ENCODE peak calls at places on chromosome 20, in five cellular contexts. K is fibroblast of lung, T is cardiac muscle cell, P is left lung, U is mammary epithelial cell. S is an unnamed sample.

GRCh38 chr20:56361888-56362287 is 3.1 kb downstream of the FAM210B start:
- DNase-seq in T (no peak), P (no peak), U (no peak), K (no peak), S (no peak)

GRCh38 chr20:34747479-34747878 is 43.3 kb downstream of the TP53INP2 start:
- DNase-seq in K (no peak), P (no peak), U (no peak), T (no peak), S (no peak)

GRCh38 chr20:36836591-36837329 is 39.2 kb upstream of the TLDC2 start:
- DNase-seq in T (peak; percentile 65), K (no peak), U (no peak), P (peak; percentile 86), S (no peak)

GRCh38 chr20:59598625-59599310 is 5.6 kb upstream of the PHACTR3 start:
- DNase-seq in T (peak; percentile 16), K (no peak), P (no peak), U (peak; percentile 8), S (no peak)

GRCh38 chr20:58752565-58752964 is 60.0 kb downstream of the NPEPL1 start:
- DNase-seq in U (no peak), K (no peak), T (no peak), P (no peak), S (no peak)

GRCh38 chr20:40644863-40645262 is 44.2 kb downstream of the MAFB start:
- DNase-seq in K (no peak), U (no peak), P (no peak), T (no peak), S (no peak)

GRCh38 chr20:58407966-58408557 is 19.0 kb downstream of the VAPB start:
- DNase-seq in U (no peak), K (no peak), T (peak; percentile 15), P (no peak), S (no peak)

GRCh38 chr20:10794765-10795164 is 121.0 kb upstream of the JAG1 start:
- DNase-seq in T (no peak), P (no peak), K (no peak), U (no peak), S (no peak)

GRCh38 chr20:19565721-19566120 is 192.3 kb upstream of the RIN2 start:
- DNase-seq in P (no peak), K (no peak), U (no peak), T (no peak), S (no peak)

GRCh38 chr20:58127731-58128130 is 100.7 kb downstream of the ANKRD60 start:
- DNase-seq in P (no peak), T (peak; percentile 77), K (peak; percentile 99), U (peak; percentile 99), S (peak; percentile 99)

GRCh38 chr20:42484790-42485365 is 704.8 kb downstream of the PTPRT start:
- DNase-seq in K (no peak), T (no peak), U (no peak), P (no peak), S (no peak)

GRCh38 chr20:46709459-46710148 is at the start of gene SLC2A10:
- DNase-seq in T (peak; percentile 75), P (peak; percentile 87), K (peak; percentile 67), U (no peak), S (no peak)

GRCh38 chr20:36620917-36621316 is 15.3 kb downstream of the RAB5IF start:
- DNase-seq in T (no peak), K (no peak), U (no peak), P (no peak), S (no peak)

GRCh38 chr20:14956026-14956425 is 618.6 kb upstream of the FLRT3 start:
- DNase-seq in K (no peak), P (no peak), T (no peak), U (no peak), S (no peak)

GRCh38 chr20:38806855-38807655 is 1.6 kb downstream of the PPP1R16B start:
- DNase-seq in T (no peak), P (no peak), U (no peak), K (no peak), S (no peak)

DNA sequence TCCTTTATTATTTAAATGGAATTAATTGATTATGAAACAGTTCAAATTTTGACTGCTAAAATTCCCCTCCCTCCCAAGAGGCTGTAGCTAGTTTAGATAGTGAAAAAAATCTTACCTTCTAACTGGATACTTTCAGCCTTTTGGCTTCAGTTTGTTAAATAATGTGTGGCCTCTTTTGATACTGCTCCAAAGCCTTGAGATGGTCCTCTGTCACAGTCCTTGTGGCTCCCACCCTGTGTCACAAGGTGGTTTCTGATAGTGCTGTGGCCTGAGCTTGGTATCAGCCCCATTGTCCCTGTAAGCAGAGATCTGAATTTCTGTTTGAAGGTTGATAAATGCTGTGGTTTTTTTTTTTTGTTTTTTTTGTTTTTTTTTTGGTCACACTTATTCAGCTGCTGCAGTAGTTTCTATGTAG is 20.8 kb downstream of the PANK2 start:
- DNase-seq in U (no peak), T (no peak), P (no peak), K (no peak), S (no peak)
- H3K36me3 ChIP-seq in U (peaks cover 37% of the 10 kb centered on the region), T (peaks cover 41% of the 10 kb centered on the region), P (peaks cover 6% of the 10 kb centered on the region), K (peaks cover 15% of the 10 kb centered on the region), S (peaks cover 11% of the 10 kb centered on the region)

GRCh38 chr20:3039426-3039825 is 4.0 kb upstream of the GNRH2 start:
- DNase-seq in P (no peak), K (no peak), U (no peak), T (no peak), S (no peak)

GRCh38 chr20:3041818-3042504 is 1.5 kb upstream of the GNRH2 start:
- DNase-seq in P (no peak), K (peak; percentile 6), T (peak; percentile 21), U (no peak), S (no peak)

GRCh38 chr20:3038454-3038853 is 5.0 kb upstream of the GNRH2 start:
- DNase-seq in K (no peak), T (no peak), P (no peak), U (no peak), S (no peak)

GRCh38 chr20:3037654-3038053 is 5.8 kb upstream of the GNRH2 start:
- DNase-seq in U (no peak), P (no peak), T (no peak), K (no peak), S (no peak)

GRCh38 chr20:3040086-3040485 is 3.3 kb upstream of the GNRH2 start:
- DNase-seq in T (no peak), K (no peak), U (no peak), P (no peak), S (no peak)
- H3K36me3 ChIP-seq in T (peaks cover 36% of the 10 kb centered on the region), K (peaks cover 23% of the 10 kb centered on the region), U (peaks cover 14% of the 10 kb centered on the region), P (no peaks in the 10 kb centered on the region), S (peaks cover 39% of the 10 kb centered on the region)

GRCh38 chr20:13753436-13754036 is 31.2 kb downstream of the ESF1 start:
- DNase-seq in T (no peak), K (no peak), U (no peak), P (no peak), S (no peak)

GRCh38 chr20:13758884-13759283 is 25.8 kb downstream of the ESF1 start:
- DNase-seq in T (no peak), K (no peak), U (no peak), P (no peak), S (no peak)

GRCh38 chr20:13755809-13756208 is 28.9 kb downstream of the ESF1 start:
- DNase-seq in U (no peak), P (no peak), K (no peak), T (peak; percentile 27), S (no peak)

GRCh38 chr20:13756551-13756950 is 28.2 kb downstream of the ESF1 start:
- DNase-seq in U (peak; percentile 57), T (no peak), K (no peak), P (no peak), S (no peak)
- H3K36me3 ChIP-seq in U (peaks cover 25% of the 10 kb centered on the region), T (peaks cover 29% of the 10 kb centered on the region), K (no peaks in the 10 kb centered on the region), P (no peaks in the 10 kb centered on the region), S (peaks cover 8% of the 10 kb centered on the region)

DNA sequence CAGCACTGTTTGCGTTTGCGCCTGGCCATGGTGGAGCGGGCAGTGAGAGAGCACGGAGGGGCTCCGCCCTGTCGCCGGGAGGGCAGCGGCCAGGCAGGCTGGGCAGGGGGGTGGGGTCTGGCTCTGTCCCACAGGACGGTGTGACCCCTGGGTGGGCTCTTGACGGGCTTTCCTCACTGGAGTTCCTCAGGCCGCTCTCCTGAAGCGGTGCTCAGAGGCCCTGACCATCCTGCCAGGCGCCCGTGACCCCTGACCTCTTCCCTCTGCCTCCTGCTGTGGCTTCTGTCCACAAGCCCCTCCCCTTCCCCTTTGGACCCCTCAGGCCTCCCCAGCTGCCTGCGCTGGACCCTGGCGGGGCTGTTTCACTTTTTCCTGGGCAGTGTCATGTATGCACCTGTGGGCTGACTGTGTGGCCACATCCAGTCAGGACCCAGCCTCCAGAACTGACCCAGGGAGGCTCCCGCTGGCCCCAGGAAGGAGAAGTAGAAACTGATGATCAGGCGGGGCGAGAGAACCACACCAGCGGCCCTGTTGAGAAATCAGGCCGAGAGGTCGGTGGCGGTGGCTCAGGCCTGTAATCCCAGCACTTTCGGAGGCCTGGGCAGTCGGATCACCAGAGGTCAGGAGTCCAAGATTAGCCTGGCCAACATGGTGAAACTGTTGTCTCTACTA is 1.2 kb downstream of the OGFR start:
- DNase-seq in K (no peak), P (peak; percentile 91), T (no peak), U (no peak), S (no peak)
- H3K36me3 ChIP-seq in K (peaks cover 27% of the 10 kb centered on the region), P (no peaks in the 10 kb centered on the region), T (peaks cover 17% of the 10 kb centered on the region), U (peaks cover 2% of the 10 kb centered on the region), S (peaks cover 18% of the 10 kb centered on the region)

DNA sequence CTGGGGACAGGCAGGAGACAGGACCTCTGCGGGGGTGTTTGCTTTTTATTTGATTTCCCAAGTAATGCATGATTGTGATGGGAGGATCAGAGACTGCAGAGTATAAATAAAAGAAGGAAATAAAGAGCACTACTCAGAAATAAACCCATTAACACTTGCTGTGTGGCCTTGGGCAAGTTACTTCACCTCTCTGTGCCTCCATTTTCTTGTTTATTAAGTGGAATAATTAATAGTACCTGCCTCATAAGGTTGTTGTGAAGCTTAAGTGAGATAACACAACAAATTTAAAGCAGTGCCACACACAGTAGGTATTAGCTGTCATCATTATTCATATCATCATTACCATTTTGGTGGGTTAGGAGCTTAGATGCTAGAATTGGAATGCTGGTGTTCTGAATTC is 8.1 kb downstream of the CEBPB start:
- DNase-seq in K (no peak), U (no peak), P (no peak), T (no peak), S (no peak)
- H3K36me3 ChIP-seq in K (peaks cover 11% of the 10 kb centered on the region), U (peaks cover 7% of the 10 kb centered on the region), P (no peaks in the 10 kb centered on the region), T (no peaks in the 10 kb centered on the region), S (peaks cover 7% of the 10 kb centered on the region)

DNA sequence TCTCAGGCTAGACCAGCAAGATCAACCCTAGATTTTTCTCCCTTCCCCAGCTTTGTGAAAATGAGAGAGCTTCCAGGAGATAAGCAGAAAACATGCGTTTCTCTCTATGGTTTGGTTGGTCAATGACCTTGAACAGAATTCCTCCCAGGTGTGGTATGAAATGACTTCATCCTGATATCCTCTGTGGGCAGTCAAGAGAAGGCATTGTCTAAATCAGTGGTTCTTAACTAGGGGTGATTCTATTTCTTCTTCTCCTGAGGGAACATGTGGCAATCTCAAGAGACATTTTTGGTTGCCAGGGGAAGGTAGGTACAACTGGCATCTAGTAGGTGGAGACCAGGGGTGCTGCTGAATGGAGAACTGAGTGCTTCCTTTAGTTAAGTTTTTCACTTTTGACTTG is 12.4 kb downstream of the IFT52 start:
- DNase-seq in U (no peak), T (no peak), K (no peak), P (no peak), S (no peak)
- H3K36me3 ChIP-seq in U (peaks cover 9% of the 10 kb centered on the region), T (peaks cover 32% of the 10 kb centered on the region), K (peaks cover 2% of the 10 kb centered on the region), P (no peaks in the 10 kb centered on the region), S (peaks cover 6% of the 10 kb centered on the region)

GRCh38 chr20:21373436-21373835 is 23.9 kb downstream of the NKX2-4 start:
- DNase-seq in T (no peak), K (no peak), P (no peak), U (no peak), S (no peak)
- H3K36me3 ChIP-seq in T (peaks cover 11% of the 10 kb centered on the region), K (no peaks in the 10 kb centered on the region), P (no peaks in the 10 kb centered on the region), U (peaks cover 12% of the 10 kb centered on the region), S (no peaks in the 10 kb centered on the region)

GRCh38 chr20:49692941-49693340 is 20.7 kb downstream of the B4GALT5 start:
- DNase-seq in U (no peak), T (no peak), P (no peak), K (no peak), S (no peak)
- H3K36me3 ChIP-seq in U (no peaks in the 10 kb centered on the region), T (no peaks in the 10 kb centered on the region), P (no peaks in the 10 kb centered on the region), K (no peaks in the 10 kb centered on the region), S (no peaks in the 10 kb centered on the region)